ENCODE peak calls at places on chromosomes 5 and 9, in eight cellular contexts. D is LHCN-M2; R is ovary; B is pons; K is ELR; G is stimulated activated CD8-positive, alpha-beta memory T cell treated with anti-CD3 and anti-CD28 coated beads, Interleukin-12 subunit alpha, Interleukin-12 subunit beta, amount 100 ng/mL, for 1 hour; M is stimulated activated CD4-positive, alpha-beta T cell treated with anti-CD3 and anti-CD28 coated beads, Interleukin-1b, Interleukin-23, amount 100 ng/mL, for 24 hours; L is A673. Z is an unnamed sample.

GRCh38 chr9:108622467-108622866 is 233.3 kb downstream of the ACTL7B start:
- DNase-seq in B (no peak), G (no peak), M (no peak), L (no peak), R (no peak), D (peak), K (peak), Z (no peak)

GRCh38 chr5:5523066-5523505 is 100.6 kb downstream of the ICE1 start:
- DNase-seq in M (no peak), G (no peak), R (no peak), K (peak), D (peak), B (no peak), L (peak), Z (no peak)

GRCh38 chr5:143245929-143246561 is 157.4 kb downstream of the NR3C1 start:
- DNase-seq in R (no peak), K (peak), D (peak), M (no peak), L (peak), B (no peak), G (no peak), Z (no peak)

GRCh38 chr5:32833127-32833526 is 122.0 kb downstream of the NPR3 start:
- DNase-seq in M (no peak), R (no peak), G (no peak), B (no peak), K (no peak), L (no peak), D (no peak), Z (no peak)

GRCh38 chr9:99851028-99851822 is 29.5 kb downstream of the NR4A3 start:
- DNase-seq in G (no peak), L (peak), D (no peak), M (no peak), R (no peak), K (no peak), B (no peak), Z (peak)

GRCh38 chr9:21831841-21832509 is 29.5 kb downstream of the MTAP start:
- DNase-seq in M (no peak), K (peak), B (no peak), R (no peak), G (no peak), D (peak), L (peak), Z (no peak)

GRCh38 chr9:16509946-16510504 is 360.4 kb downstream of the BNC2 start:
- DNase-seq in L (no peak), B (no peak), D (peak), G (no peak), K (peak), R (no peak), M (no peak), Z (no peak)

GRCh38 chr5:138686668-138687067 is 66.6 kb upstream of the CTNNA1 start:
- DNase-seq in R (no peak), B (no peak), M (no peak), G (no peak), L (no peak), K (peak), D (peak), Z (no peak)

GRCh38 chr5:76372320-76373054 is 30.6 kb upstream of the IQGAP2 start:
- DNase-seq in G (no peak), D (peak), M (no peak), R (no peak), B (no peak), L (peak), K (peak), Z (no peak)

GRCh38 chr5:180133551-180133950 is 62.0 kb upstream of the RNF130 start:
- DNase-seq in M (no peak), L (no peak), K (no peak), B (no peak), G (no peak), R (no peak), D (no peak), Z (no peak)

GRCh38 chr5:132100672-132101261 is 27.2 kb downstream of the CSF2 start:
- DNase-seq in G (no peak), D (no peak), R (no peak), M (no peak), B (no peak), L (no peak), K (no peak), Z (no peak)

Z was measured in GM12891.